ENCODE peak calls at places on chromosomes 16 and 17, in nine cellular contexts. L is aorta; D is PC-3; G is ascending aorta; Z is naive thymus-derived CD4-positive, alpha-beta T cell; J is left ventricle myocardium inferior; M is MM.1S; Y is testis; N is mesenchymal stem cell. A is an unnamed sample.

GRCh38 chr17:10121971-10122707 is 76.3 kb downstream of the GAS7 start:
- DNase-seq in L (no peak), D (no peak), G (no peak), Z (peak; percentile 24), J (peak; percentile 68), M (no peak), Y (no peak), N (no peak), A (no peak)

GRCh38 chr17:31629696-31630470 is 229.2 kb downstream of the COPRS start:
- DNase-seq in L (no peak), D (no peak), G (no peak), Z (no peak), J (no peak), M (no peak), Y (no peak), N (no peak), A (no peak)

GRCh38 chr17:61410100-61410551 is 10.5 kb downstream of the TBX2 start:
- DNase-seq in L (peak; percentile 74), D (no peak), G (peak; percentile 69), Z (no peak), J (no peak), M (no peak), Y (peak; percentile 19), N (no peak), A (no peak)

GRCh38 chr16:56362057-56362655 is 63.2 kb downstream of the AMFR start:
- DNase-seq in L (no peak), D (no peak), G (no peak), Z (no peak), J (no peak), M (no peak), Y (no peak), N (no peak), A (no peak)

GRCh38 chr17:81556175-81556691 is 4.1 kb upstream of the FAAP100 start:
- DNase-seq in L (no peak), D (peak; percentile 66), G (no peak), Z (no peak), J (no peak), M (no peak), Y (no peak), N (peak; percentile 72), A (peak; percentile 35)

GRCh38 chr16:85716016-85716679 is 27.4 kb upstream of the GINS2 start:
- DNase-seq in L (no peak), D (no peak), G (no peak), Z (no peak), J (no peak), M (no peak), Y (no peak), N (no peak), A (no peak)

GRCh38 chr17:63694229-63694973 is 5.5 kb downstream of the LIMD2 start:
- DNase-seq in L (no peak), D (no peak), G (no peak), Z (peak; percentile 41), J (no peak), M (no peak), Y (no peak), N (no peak), A (no peak)

GRCh38 chr16:86354641-86355040 is 155.7 kb upstream of the FOXF1 start:
- DNase-seq in L (peak; percentile 24), D (no peak), G (no peak), Z (no peak), J (no peak), M (no peak), Y (no peak), N (peak; percentile 74), A (peak; percentile 37)

GRCh38 chr17:31416503-31416923 is 25.0 kb downstream of the RAB11FIP4 start:
- DNase-seq in L (peak; percentile 59), D (no peak), G (no peak), Z (no peak), J (peak; percentile 45), M (no peak), Y (no peak), N (no peak), A (no peak)

GRCh38 chr17:34607917-34608316 is 28.5 kb downstream of the TMEM132E start:
- DNase-seq in L (no peak), D (no peak), G (no peak), Z (no peak), J (no peak), M (no peak), Y (no peak), N (no peak), A (no peak)

GRCh38 chr17:7837375-7838290 is 3.6 kb downstream of the KDM6B start:
- DNase-seq in L (no peak), D (no peak), G (no peak), Z (no peak), J (no peak), M (no peak), Y (no peak), N (no peak), A (no peak)

GRCh38 chr16:30357085-30357714 is 2.1 kb upstream of the CD2BP2 start:
- DNase-seq in L (no peak), D (no peak), G (no peak), Z (no peak), J (no peak), M (no peak), Y (no peak), N (no peak), A (no peak)

GRCh38 chr16:84663433-84664101 is 15.3 kb downstream of the KLHL36 start:
- DNase-seq in L (no peak), D (no peak), G (no peak), Z (no peak), J (no peak), M (peak; percentile 24), Y (no peak), N (peak; percentile 69), A (no peak)

GRCh38 chr17:75557075-75557851 is 30.3 kb upstream of the MYO15B start:
- DNase-seq in L (no peak), D (peak; percentile 78), G (no peak), Z (no peak), J (no peak), M (no peak), Y (no peak), N (no peak), A (peak; percentile 5)

GRCh38 chr16:87392823-87393679 is 915 bp downstream of the MAP1LC3B start:
- DNase-seq in L (peak; percentile 87), D (peak; percentile 36), G (peak; percentile 77), Z (peak; percentile 35), J (peak; percentile 34), M (peak; percentile 19), Y (peak; percentile 57), N (peak; percentile 57), A (no peak)

GRCh38 chr16:82368041-82368440 is 198.0 kb upstream of the MPHOSPH6 start:
- DNase-seq in L (no peak), D (peak; percentile 31), G (no peak), Z (no peak), J (peak; percentile 50), M (no peak), Y (peak; percentile 73), N (peak; percentile 18), A (peak; percentile 34)

GRCh38 chr16:68406458-68407041 is 41.8 kb downstream of the SMPD3 start:
- DNase-seq in L (peak; percentile 50), D (peak; percentile 35), G (no peak), Z (no peak), J (no peak), M (no peak), Y (no peak), N (peak; percentile 12), A (peak; percentile 19)

GRCh38 chr16:65782537-65783290 is 583.8 kb upstream of the CDH5 start:
- DNase-seq in L (no peak), D (peak; percentile 48), G (no peak), Z (no peak), J (no peak), M (no peak), Y (no peak), N (peak; percentile 48), A (peak; percentile 44)

GRCh38 chr17:81084691-81085419 is 49.9 kb downstream of the BAIAP2 start:
- DNase-seq in L (no peak), D (no peak), G (no peak), Z (no peak), J (peak; percentile 43), M (no peak), Y (no peak), N (no peak), A (no peak)

GRCh38 chr16:938136-938535 is 32.6 kb downstream of the LMF1 start:
- DNase-seq in L (peak; percentile 70), D (no peak), G (no peak), Z (no peak), J (no peak), M (no peak), Y (no peak), N (no peak), A (no peak)

DNA sequence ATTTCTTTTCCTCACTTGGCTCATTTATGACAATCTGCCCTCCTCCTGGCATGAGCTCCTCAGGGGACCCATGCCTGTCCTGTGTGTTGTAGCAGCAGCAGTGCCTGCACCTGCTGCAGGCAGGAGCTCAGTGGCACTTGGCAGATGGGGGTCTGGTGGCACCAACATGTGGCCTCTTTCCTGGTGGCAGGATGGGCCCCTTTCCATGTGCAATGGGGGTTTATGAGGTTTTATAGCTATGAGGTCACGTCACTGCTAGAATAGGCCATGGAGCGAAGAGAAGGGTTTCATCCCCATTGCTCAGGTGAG is 7.0 kb downstream of the ADCY7 start:
- DNase-seq in L (peak; percentile 42), D (no peak), G (no peak), Z (no peak), J (no peak), M (no peak), Y (no peak), N (no peak), A (no peak)
- H3K4me3 ChIP-seq in L (no peak overlapping the region), D (no peak overlapping the region), G (no peak overlapping the region), Z (peak overlapping the region; percentile 67), J (no peak overlapping the region), M (no peak overlapping the region), Y (no peak overlapping the region), N (no peak overlapping the region), A (no peak overlapping the region)

GRCh38 chr17:42270175-42270545 is 6.0 kb downstream of the STAT5B start:
- DNase-seq in L (no peak), D (no peak), G (no peak), Z (no peak), J (no peak), M (no peak), Y (no peak), N (peak; percentile 70), A (no peak)
- H3K27ac ChIP-seq in L (no peak overlapping the region), D (no peak overlapping the region), G (peak overlapping the region; percentile 21), Z (peak overlapping the region; percentile 55), J (no peak overlapping the region), M (no peak overlapping the region), Y (peak overlapping the region; percentile 9), N (no peak overlapping the region), A (peak overlapping the region; percentile 56)

GRCh38 chr17:39601758-39602532 is 5.8 kb downstream of the NEUROD2 start:
- DNase-seq in L (no peak), D (no peak), G (no peak), Z (no peak), J (no peak), M (no peak), Y (no peak), N (no peak), A (no peak)
- H3K27me3 ChIP-seq in L (no peaks in the 10 kb centered on the region), D (peaks cover 93% of the 10 kb centered on the region), G (peaks cover 64% of the 10 kb centered on the region), Z (peaks cover 59% of the 10 kb centered on the region), J (peaks cover 100% of the 10 kb centered on the region), M (peaks cover 98% of the 10 kb centered on the region), Y (no peaks in the 10 kb centered on the region), N (peaks cover 92% of the 10 kb centered on the region), A (peaks cover 96% of the 10 kb centered on the region)

DNA sequence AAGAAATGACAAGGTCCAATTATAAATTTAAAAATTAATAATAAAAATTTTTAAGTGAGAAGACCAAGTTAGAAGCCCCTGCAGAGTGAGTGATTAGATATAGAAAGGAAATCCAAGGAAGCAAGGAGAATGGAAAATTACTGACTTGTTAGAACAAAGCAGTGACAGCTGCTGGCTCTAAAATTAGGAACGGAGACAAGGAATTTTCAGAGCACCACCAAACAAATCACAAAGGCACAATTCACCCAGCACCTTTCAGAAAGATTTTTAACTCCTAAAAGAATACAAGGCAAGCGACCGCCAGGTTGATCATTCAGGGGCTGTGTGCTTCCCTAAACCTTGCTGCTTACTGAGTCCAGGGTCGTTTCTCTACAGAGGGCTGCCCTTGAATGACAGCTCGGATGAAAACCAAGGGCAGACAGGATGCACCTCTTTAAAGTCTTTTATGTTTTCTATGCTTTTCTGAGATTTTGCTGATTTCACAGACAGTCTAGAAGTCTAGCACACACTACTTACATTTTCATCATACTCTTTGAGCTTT is 45.4 kb upstream of the GINS3 start:
- DNase-seq in L (no peak), D (no peak), G (no peak), Z (no peak), J (no peak), M (no peak), Y (no peak), N (no peak), A (no peak)
- H3K4me3 ChIP-seq in L (no peak overlapping the region), D (no peak overlapping the region), G (no peak overlapping the region), Z (no peak overlapping the region), J (no peak overlapping the region), M (no peak overlapping the region), Y (no peak overlapping the region), N (no peak overlapping the region), A (no peak overlapping the region)